ENCODE peak calls at places on chromosomes 16 and 17, in seven cellular contexts. D is cardiac fibroblast; E is tibial nerve; X is uterus; T is tibial artery; P is CD4-positive, alpha-beta T cell; A is fibroblast of pulmonary artery. K is an unnamed sample.

GRCh38 chr17:42050360-42051012 is at the start of gene C17orf113:
- DNase-seq in D (peak; percentile 29), E (peak; percentile 20), X (peak; percentile 50), T (no peak), P (peak; percentile 29), A (peak; percentile 22), K (peak; percentile 52)

GRCh38 chr16:73268311-73268997 is 220.5 kb upstream of the ZFHX3 start:
- DNase-seq in D (peak; percentile 10), E (no peak), X (peak; percentile 20), T (no peak), P (no peak), A (peak; percentile 7), K (no peak)

GRCh38 chr17:43403846-43404245 is 5.1 kb downstream of the ARL4D start:
- DNase-seq in D (peak; percentile 44), E (no peak), X (no peak), T (no peak), P (no peak), A (peak; percentile 39), K (no peak)

GRCh38 chr17:15262291-15263205 is 2.6 kb downstream of the PMP22 start:
- DNase-seq in D (peak; percentile 95), E (peak; percentile 90), X (peak; percentile 91), T (peak; percentile 97), P (no peak), A (peak; percentile 84), K (peak; percentile 60)

GRCh38 chr17:57666946-57667345 is 78.2 kb downstream of the CCDC182 start:
- DNase-seq in D (no peak), E (no peak), X (no peak), T (peak; percentile 40), P (no peak), A (no peak), K (no peak)

GRCh38 chr16:13453938-13454553 is 465.9 kb upstream of the ERCC4 start:
- DNase-seq in D (no peak), E (peak; percentile 32), X (no peak), T (no peak), P (no peak), A (no peak), K (no peak)

GRCh38 chr16:74455619-74456289 is 34.5 kb upstream of the CLEC18B start:
- DNase-seq in D (peak; percentile 76), E (no peak), X (no peak), T (no peak), P (no peak), A (peak; percentile 85), K (no peak)

GRCh38 chr16:30346286-30346685 is 8.8 kb downstream of the CD2BP2 start:
- DNase-seq in D (no peak), E (no peak), X (no peak), T (no peak), P (no peak), A (no peak), K (no peak)

GRCh38 chr17:2853722-2854580 is 57.7 kb downstream of the RAP1GAP2 start:
- DNase-seq in D (no peak), E (no peak), X (no peak), T (no peak), P (no peak), A (no peak), K (peak; percentile 47)

GRCh38 chr17:29143894-29144293 is 36.3 kb downstream of the MYO18A start:
- DNase-seq in D (peak; percentile 26), E (no peak), X (no peak), T (no peak), P (no peak), A (no peak), K (no peak)

GRCh38 chr17:80337195-80337895 is 76.7 kb downstream of the RNF213 start:
- DNase-seq in D (no peak), E (no peak), X (no peak), T (peak; percentile 58), P (no peak), A (no peak), K (no peak)

GRCh38 chr16:57755061-57755684 is 19.6 kb downstream of the KATNB1 start:
- DNase-seq in D (no peak), E (no peak), X (no peak), T (no peak), P (no peak), A (no peak), K (no peak)

GRCh38 chr16:46900464-46901235 is 16.5 kb downstream of the GPT2 start:
- DNase-seq in D (no peak), E (no peak), X (no peak), T (no peak), P (no peak), A (no peak), K (no peak)

GRCh38 chr16:789451-789850 is 1.0 kb downstream of the CHTF18 start:
- DNase-seq in D (no peak), E (no peak), X (no peak), T (no peak), P (no peak), A (no peak), K (no peak)

GRCh38 chr16:87149051-87149450 is 168.1 kb downstream of the C16orf95 start:
- DNase-seq in D (no peak), E (no peak), X (no peak), T (no peak), P (no peak), A (no peak), K (no peak)

DNA sequence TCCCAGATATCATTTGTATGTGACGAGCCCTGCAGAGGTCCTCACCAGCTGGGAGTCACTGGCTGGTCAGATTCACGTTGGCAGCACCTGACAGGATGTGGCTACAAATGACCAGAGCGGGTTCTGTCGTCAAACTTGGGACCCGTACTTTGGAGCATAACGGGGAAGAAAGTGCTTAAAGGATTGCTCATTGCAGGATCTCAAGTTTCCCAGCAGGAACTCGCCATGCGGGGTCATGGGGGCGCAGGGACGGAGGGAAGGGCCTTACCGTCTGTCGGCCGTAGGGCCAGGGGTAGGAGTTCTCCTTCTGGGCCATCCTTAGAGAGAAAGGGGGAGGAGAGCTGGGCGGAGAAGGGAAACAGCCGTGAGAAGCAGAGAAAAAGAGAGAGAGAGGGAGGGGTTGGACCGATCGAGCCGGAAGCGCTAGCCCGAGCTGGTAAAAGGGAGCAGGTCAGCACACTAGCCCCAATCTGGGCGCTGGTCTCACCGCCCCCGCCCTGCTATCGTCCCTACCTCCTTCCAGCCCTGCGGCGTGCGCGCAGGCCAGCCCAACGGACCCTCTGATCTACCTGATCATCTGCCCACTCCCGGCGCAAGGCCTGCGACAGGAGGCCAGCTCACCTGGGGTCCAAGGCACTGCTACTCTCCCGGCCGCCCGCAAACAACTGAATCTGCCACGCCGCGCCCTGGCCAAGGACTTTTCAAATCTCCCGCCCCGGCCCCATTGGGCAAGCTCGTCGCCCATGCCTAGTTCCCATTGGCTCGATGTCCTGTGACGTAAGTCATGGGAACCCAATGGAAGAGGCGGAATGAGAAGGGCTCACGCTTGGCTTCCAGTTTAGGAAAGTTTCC is at the start of gene AURKB:
- DNase-seq in D (peak; percentile 98), E (peak; percentile 98), X (peak; percentile 92), T (peak; percentile 96), P (peak; percentile 84), A (peak; percentile 98), K (peak; percentile 94)
- TF ChIP-seq CTCF in D (no peak), E (no peak), X (no peak), T (no peak), P (no peak), A (no peak), K (no peak)

GRCh38 chr16:84209989-84210388 is 19.0 kb downstream of the ADAD2 start:
- DNase-seq in D (no peak), E (no peak), X (no peak), T (no peak), P (no peak), A (no peak), K (no peak)
- TF ChIP-seq CTCF in D (no peak), E (no peak), X (no peak), T (no peak), P (no peak), A (peak; percentile 7), K (no peak)

DNA sequence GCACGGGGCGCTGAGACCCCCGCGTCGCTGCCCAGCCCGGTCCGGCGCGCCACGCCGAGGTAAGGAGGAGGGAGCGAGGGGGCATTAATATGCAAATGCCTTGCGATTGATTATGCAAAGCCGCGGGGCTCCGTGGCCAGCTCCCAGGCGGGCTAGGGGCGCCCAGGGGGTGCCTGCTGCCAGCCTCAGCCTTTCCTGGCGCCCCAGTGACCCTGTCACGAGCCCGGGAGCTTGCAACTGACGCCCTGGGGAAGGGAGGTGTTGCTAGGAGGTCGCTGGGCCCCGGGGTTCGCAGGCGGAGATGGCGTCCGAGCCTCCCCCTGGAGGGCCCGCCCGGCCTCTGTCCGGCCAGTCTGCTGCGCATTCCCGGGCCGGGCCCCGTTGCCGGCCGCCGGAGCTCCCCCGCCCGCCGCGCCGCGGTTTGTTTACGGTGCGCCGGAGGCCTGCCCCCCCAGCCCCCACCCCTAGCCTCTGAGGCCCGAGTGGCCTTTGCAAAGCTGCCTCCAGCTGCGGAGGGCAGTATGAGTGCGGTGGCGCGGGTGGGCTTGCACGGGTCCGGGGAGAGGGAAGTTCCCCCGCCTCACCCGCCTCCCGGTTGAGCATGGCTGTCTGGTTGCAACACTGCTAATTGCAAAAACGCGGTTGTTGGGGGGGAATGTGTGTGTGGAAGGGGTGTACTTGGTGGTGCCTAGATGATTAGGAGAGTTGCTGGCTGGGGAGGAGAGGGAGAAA is 435 bp downstream of the THRA start:
- DNase-seq in D (peak; percentile 33), E (peak; percentile 59), X (peak; percentile 65), T (peak; percentile 83), P (no peak), A (peak; percentile 40), K (peak; percentile 55)
- TF ChIP-seq CTCF in D (no peak), E (no peak), X (no peak), T (no peak), P (no peak), A (no peak), K (no peak)

GRCh38 chr16:64475627-64476351 is 646.1 kb downstream of the CDH11 start:
- DNase-seq in D (peak; percentile 59), E (no peak), X (no peak), T (no peak), P (no peak), A (peak; percentile 62), K (no peak)

GRCh38 chr16:64478258-64478906 is 643.5 kb downstream of the CDH11 start:
- DNase-seq in D (peak; percentile 71), E (no peak), X (no peak), T (no peak), P (no peak), A (peak; percentile 69), K (no peak)

DNA sequence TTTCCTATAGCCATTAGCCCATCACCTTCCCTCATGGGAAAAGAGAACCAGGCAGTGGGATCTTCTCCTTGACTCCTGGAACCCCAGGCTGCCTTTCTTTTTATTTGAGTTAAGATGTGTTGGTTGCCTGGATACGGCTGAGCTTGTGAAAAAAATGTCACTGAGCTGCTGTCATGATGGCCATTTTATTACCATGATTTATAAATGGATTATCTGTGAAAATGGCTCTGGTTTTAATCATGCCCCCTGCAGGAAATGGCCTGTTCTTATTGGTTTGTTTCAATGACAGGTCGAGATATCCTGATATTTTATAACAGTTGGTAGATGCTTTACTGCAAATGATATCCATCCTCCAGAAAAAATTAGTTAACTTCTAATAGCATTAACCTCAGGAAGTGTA is 640.4 kb downstream of the CDH11 start:
- DNase-seq in D (no peak), E (no peak), X (no peak), T (no peak), P (no peak), A (no peak), K (no peak)
- TF ChIP-seq CTCF in D (no peak), E (no peak), X (no peak), T (no peak), P (no peak), A (no peak), K (no peak)

K was measured in mesothelial cell of epicardium.